ENCODE peak calls at places on chromosomes 3 and 15, in eight cellular contexts. F, V, L, I, U, G, H and O are unnamed samples.

GRCh38 chr15:45133561-45133920 is 3.7 kb downstream of the DUOX1 start:
- DNase-seq in I (no peak), F (no peak), H (no peak), V (no peak), U (no peak), L (no peak), G (peak; percentile 54), O (no peak)

GRCh38 chr3:196599734-196600128 is 31.3 kb downstream of the FBXO45 start:
- DNase-seq in V (no peak), U (peak; percentile 12), I (no peak), H (no peak), L (no peak), G (peak; percentile 83), F (no peak), O (no peak)

GRCh38 chr3:139355502-139355901 is 11.7 kb downstream of the MRPS22 start:
- DNase-seq in U (no peak), V (peak; percentile 62), F (no peak), L (no peak), G (no peak), I (peak; percentile 55), H (no peak), O (peak; percentile 53)

GRCh38 chr3:145704020-145704419 is 457.0 kb downstream of the PLOD2 start:
- DNase-seq in U (peak; percentile 6), V (peak; percentile 24), L (no peak), H (no peak), I (peak; percentile 35), F (no peak), G (no peak), O (no peak)

GRCh38 chr15:51260262-51260661 is 78.1 kb downstream of the CYP19A1 start:
- DNase-seq in L (no peak), I (peak; percentile 65), U (no peak), F (no peak), H (no peak), G (peak; percentile 44), V (no peak), O (no peak)

GRCh38 chr3:37772773-37773291 is 88.8 kb upstream of the CTDSPL start:
- DNase-seq in F (no peak), U (no peak), L (no peak), V (no peak), G (no peak), H (no peak), I (no peak), O (no peak)

GRCh38 chr3:161208931-161209330 is 12.2 kb upstream of the NMD3 start:
- DNase-seq in F (peak; percentile 60), I (no peak), H (no peak), U (no peak), V (no peak), G (no peak), L (no peak), O (no peak)

GRCh38 chr3:194761384-194761783 is 75.7 kb downstream of the FAM43A start:
- DNase-seq in G (peak; percentile 51), H (no peak), V (no peak), L (no peak), U (no peak), I (no peak), F (no peak), O (no peak)

GRCh38 chr3:139532996-139533395 is 6.5 kb downstream of the RBP1 start:
- DNase-seq in V (no peak), G (no peak), L (no peak), I (peak; percentile 25), U (no peak), F (no peak), H (no peak), O (peak; percentile 19)

GRCh38 chr3:111594205-111594604 is 941 bp downstream of the ZBED2 start:
- DNase-seq in V (peak; percentile 17), H (no peak), L (no peak), U (peak; percentile 40), I (peak; percentile 23), G (peak; percentile 82), F (no peak), O (no peak)

GRCh38 chr3:11995061-11995460 is 9.1 kb upstream of the SYN2 start:
- DNase-seq in G (no peak), V (no peak), U (no peak), L (no peak), I (no peak), F (no peak), H (no peak), O (no peak)

GRCh38 chr3:128353361-128353965 is 113.2 kb downstream of the DNAJB8 start:
- DNase-seq in I (no peak), H (no peak), U (no peak), G (peak; percentile 52), V (no peak), F (no peak), L (no peak), O (no peak)

GRCh38 chr3:37968232-37968631 is 22.4 kb upstream of the VILL start:
- DNase-seq in L (no peak), H (no peak), V (no peak), G (no peak), U (no peak), F (no peak), I (no peak), O (no peak)

GRCh38 chr3:67832807-67833206 is 178.4 kb upstream of the SUCLG2 start:
- DNase-seq in H (no peak), U (peak; percentile 5), V (no peak), G (no peak), I (no peak), L (no peak), F (no peak), O (no peak)

GRCh38 chr15:24696201-24696600 is 20.6 kb downstream of the NPAP1 start:
- DNase-seq in F (no peak), G (no peak), V (no peak), U (no peak), L (no peak), H (no peak), I (no peak), O (no peak)

GRCh38 chr15:66187271-66187670 is 66.3 kb downstream of the MEGF11 start:
- DNase-seq in V (no peak), U (no peak), G (no peak), L (no peak), H (no peak), I (peak; percentile 46), F (no peak), O (no peak)

GRCh38 chr15:80565398-80565797 is 129.7 kb upstream of the ABHD17C start:
- DNase-seq in G (no peak), I (no peak), F (no peak), L (no peak), U (no peak), H (no peak), V (no peak), O (no peak)

GRCh38 chr15:80404719-80405553 is 754 bp downstream of the ARNT2 start:
- DNase-seq in L (no peak), U (peak; percentile 33), H (no peak), V (no peak), G (peak; percentile 91), F (peak; percentile 56), I (peak; percentile 12), O (no peak)

GRCh38 chr3:160226026-160226739 is 961 bp downstream of the C3orf80 start:
- DNase-seq in V (no peak), F (no peak), U (peak; percentile 12), L (peak; percentile 10), G (peak; percentile 70), I (no peak), H (no peak), O (no peak)

GRCh38 chr3:166810741-166811445 is 569.2 kb downstream of the ZBBX start:
- DNase-seq in U (no peak), F (no peak), I (no peak), H (no peak), V (no peak), L (no peak), G (no peak), O (no peak)

DNA sequence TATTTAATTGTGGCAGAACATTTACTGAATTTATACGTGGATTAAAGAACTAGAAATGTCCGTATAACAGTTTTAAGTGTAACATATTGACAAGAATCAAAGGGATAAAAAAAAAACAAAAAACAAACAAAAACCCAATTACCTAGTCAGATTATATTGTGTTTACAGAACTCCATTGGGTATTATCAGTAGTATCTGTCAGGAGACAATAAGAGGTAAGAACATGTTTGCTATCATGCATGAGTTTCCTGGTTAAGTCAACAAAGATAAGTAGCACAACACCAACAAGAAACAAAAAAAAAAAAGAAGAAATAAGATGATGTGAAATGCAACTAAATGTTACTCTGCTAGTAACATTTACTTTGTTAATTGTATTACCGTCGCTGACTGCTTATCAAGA is 570.6 kb downstream of the ZBBX start:
- DNase-seq in H (no peak), G (no peak), I (no peak), V (no peak), L (no peak), U (no peak), F (no peak), O (no peak)
- H3K27ac ChIP-seq in H (no peak overlapping the region), G (no peak overlapping the region), I (no peak overlapping the region), V (no peak overlapping the region), L (no peak overlapping the region), U (no peak overlapping the region), F (no peak overlapping the region), O (no peak overlapping the region)

GRCh38 chr3:158732856-158733200 is 571 bp upstream of the RARRES1 start:
- DNase-seq in F (no peak), H (no peak), V (no peak), G (no peak), U (no peak), I (no peak), L (no peak), O (no peak)
- H3K27ac ChIP-seq in F (no peak overlapping the region), H (no peak overlapping the region), V (no peak overlapping the region), G (peak overlapping the region; percentile 44), U (peak overlapping the region; percentile 85), I (no peak overlapping the region), L (peak overlapping the region; percentile 75), O (peak overlapping the region; percentile 89)

DNA sequence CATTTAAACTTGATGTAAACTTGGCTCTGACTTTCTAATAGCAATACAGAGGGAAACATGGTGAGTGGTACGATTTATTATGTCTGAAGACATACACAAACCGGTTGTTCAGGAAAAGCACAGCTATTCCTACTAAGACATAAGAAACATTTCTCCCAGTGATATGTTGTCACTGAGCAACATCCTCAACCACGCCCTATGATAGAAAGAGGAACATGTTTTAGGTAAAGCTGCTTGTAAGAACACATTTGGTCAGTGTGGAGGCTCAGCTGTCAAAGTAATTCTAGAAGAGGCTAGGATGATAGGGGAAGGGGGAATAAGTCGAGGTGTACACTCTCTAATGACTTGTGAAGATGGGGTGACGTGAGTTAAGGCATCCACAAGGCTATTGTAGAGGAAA is 42.7 kb upstream of the B3GNT5 start:
- DNase-seq in H (no peak), V (no peak), I (no peak), F (no peak), G (no peak), U (no peak), L (no peak), O (no peak)
- H3K27ac ChIP-seq in H (no peak overlapping the region), V (no peak overlapping the region), I (no peak overlapping the region), F (no peak overlapping the region), G (no peak overlapping the region), U (no peak overlapping the region), L (peak overlapping the region; percentile 33), O (no peak overlapping the region)

DNA sequence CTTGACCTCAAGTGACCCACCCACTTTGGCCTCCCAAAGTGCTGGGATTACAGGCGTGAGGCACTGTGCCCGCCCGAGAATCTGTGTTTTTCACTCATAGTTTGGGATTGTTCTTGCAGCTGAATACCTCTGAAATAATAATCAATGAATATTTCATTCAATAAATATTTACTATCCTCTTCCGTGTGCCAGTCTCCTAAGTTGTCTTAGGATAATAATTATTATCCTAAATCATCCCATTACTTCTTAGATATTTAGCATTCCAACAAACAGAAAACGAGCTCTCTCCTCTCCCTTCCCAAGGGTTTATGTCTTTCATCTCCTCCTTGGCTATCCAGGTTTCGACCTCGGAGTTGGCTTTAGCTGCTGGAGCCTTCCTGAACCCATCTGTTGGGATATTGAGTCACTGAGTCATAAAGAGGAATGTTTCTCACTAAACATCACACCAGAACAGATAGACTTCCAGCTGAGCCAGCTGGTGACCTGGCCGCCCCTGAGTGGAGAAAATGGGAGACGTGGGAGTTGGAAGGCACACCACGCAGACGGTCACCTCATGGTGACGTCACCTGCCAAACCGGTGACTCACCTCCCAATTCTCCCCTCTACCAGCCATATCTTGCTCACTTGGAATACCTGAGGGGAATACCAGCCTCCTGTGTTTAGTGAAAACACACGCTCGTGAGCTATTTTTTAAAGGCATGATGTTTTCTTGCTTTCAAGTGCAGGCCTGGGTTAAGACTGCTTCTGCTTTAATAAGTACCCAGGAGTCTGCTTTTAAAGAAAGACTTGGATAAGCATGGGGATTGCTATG is 43.9 kb downstream of the BHLHE40 start:
- DNase-seq in F (peak; percentile 57), U (peak; percentile 99), G (peak; percentile 88), I (peak; percentile 93), V (peak; percentile 92), L (no peak), H (no peak), O (peak; percentile 54)
- H3K27ac ChIP-seq in F (no peak overlapping the region), U (peak overlapping the region; percentile 98), G (peak overlapping the region; percentile 98), I (no peak overlapping the region), V (peak overlapping the region; percentile 91), L (no peak overlapping the region), H (peak overlapping the region; percentile 63), O (no peak overlapping the region)